ENCODE peak calls at places on chromosome 12, in five cellular contexts. A is M059J, Q is uterus, L is amniotic stem cell, X is ELF-1. G is an unnamed sample.

GRCh38 chr12:12764824-12765223 is 20.6 kb upstream of the APOLD1 start:
- DNase-seq in A (no peak), X (peak; percentile 6), Q (no peak), L (no peak), G (peak; percentile 23)

GRCh38 chr12:26936559-26937442 is 980 bp downstream of the INTS13 start:
- DNase-seq in X (peak; percentile 14), Q (no peak), A (peak; percentile 33), L (no peak), G (no peak)

GRCh38 chr12:109097140-109097434 is 310 bp upstream of the UNG start:
- DNase-seq in A (no peak), Q (no peak), X (no peak), L (no peak), G (no peak)

GRCh38 chr12:93292213-93292612 is 85.5 kb upstream of the NUDT4 start:
- DNase-seq in A (no peak), L (no peak), Q (no peak), X (no peak), G (no peak)

GRCh38 chr12:46219147-46219891 is 49.5 kb downstream of the SLC38A1 start:
- DNase-seq in L (no peak), Q (no peak), X (no peak), A (no peak), G (no peak)

GRCh38 chr12:53539526-53539925 is 32.2 kb upstream of the NPFF start:
- DNase-seq in X (no peak), A (no peak), L (no peak), Q (no peak), G (no peak)

GRCh38 chr12:102479099-102479887 is 1.1 kb downstream of the IGF1 start:
- DNase-seq in Q (no peak), L (no peak), X (peak; percentile 42), A (peak; percentile 60), G (peak; percentile 42)

GRCh38 chr12:26728205-26729050 is 104.6 kb downstream of the ITPR2 start:
- DNase-seq in L (no peak), Q (no peak), A (no peak), X (no peak), G (no peak)

GRCh38 chr12:124233041-124233836 is 61.7 kb upstream of the RFLNA start:
- DNase-seq in Q (no peak), L (peak; percentile 78), A (peak; percentile 96), X (no peak), G (no peak)

GRCh38 chr12:104796475-104796862 is 161.6 kb downstream of the SLC41A2 start:
- DNase-seq in A (no peak), Q (no peak), L (no peak), X (no peak), G (no peak)

GRCh38 chr12:57522887-57523705 is 472 bp downstream of the MBD6 start:
- DNase-seq in Q (peak; percentile 69), A (peak; percentile 43), X (peak; percentile 50), L (peak; percentile 30), G (peak; percentile 82)

GRCh38 chr12:51821423-51822260 is 26.9 kb downstream of the FIGNL2 start:
- DNase-seq in A (no peak), X (no peak), Q (no peak), L (no peak), G (peak; percentile 55)

G was measured in GM23338.